ENCODE peak calls at places on chromosomes 6 and 20, in seven cellular contexts. One of them, this sample, is unnamed.
A peak's percentile ranks its signal among the peaks of the same experiment; 100 is the strongest.

GRCh38 chr6:91079939-91080338 is 493.1 kb upstream of the MAP3K7 start:
- DNase-seq in NCI-H2081: no peak
- DNase-seq in activated naive CD4-positive, alpha-beta T cell treated with anti-CD3 and anti-CD28 coated beads, Interleukin-2, amount 10 ng/mL, durations not matched to agents 7 days and 5 days: no peak
- DNase-seq in stimulated activated CD4-positive, alpha-beta T cell treated with anti-CD3 and anti-CD28 coated beads, Interleukin-4, amount 100 ng/mL, for 48 hours: no peak
- DNase-seq in fibroblast of the conjunctiva: no peak
- DNase-seq in activated CD4-positive, CD25-positive, alpha-beta regulatory T cell treated with anti-CD3 and anti-CD28 coated beads, Interleukin-2, amount 50 U/mL, for 72 hours: no peak
- DNase-seq in B cell: no peak
- DNase-seq in this sample: no peak

GRCh38 chr6:106084106-106084963 is 1.8 kb upstream of the PRDM1 start:
- DNase-seq in NCI-H2081: peak; percentile 7
- DNase-seq in activated CD4-positive, CD25-positive, alpha-beta regulatory T cell treated with anti-CD3 and anti-CD28 coated beads, Interleukin-2, amount 50 U/mL, for 72 hours: no peak
- DNase-seq in fibroblast of the conjunctiva: peak; percentile 72
- DNase-seq in stimulated activated CD4-positive, alpha-beta T cell treated with anti-CD3 and anti-CD28 coated beads, Interleukin-4, amount 100 ng/mL, for 48 hours: no peak
- DNase-seq in B cell: peak; percentile 59
- DNase-seq in activated naive CD4-positive, alpha-beta T cell treated with anti-CD3 and anti-CD28 coated beads, Interleukin-2, amount 10 ng/mL, durations not matched to agents 7 days and 5 days: no peak
- DNase-seq in this sample: peak; percentile 21

GRCh38 chr6:9851541-9852380 is 563.1 kb downstream of the TFAP2A start:
- DNase-seq in stimulated activated CD4-positive, alpha-beta T cell treated with anti-CD3 and anti-CD28 coated beads, Interleukin-4, amount 100 ng/mL, for 48 hours: no peak
- DNase-seq in activated naive CD4-positive, alpha-beta T cell treated with anti-CD3 and anti-CD28 coated beads, Interleukin-2, amount 10 ng/mL, durations not matched to agents 7 days and 5 days: no peak
- DNase-seq in B cell: no peak
- DNase-seq in NCI-H2081: no peak
- DNase-seq in activated CD4-positive, CD25-positive, alpha-beta regulatory T cell treated with anti-CD3 and anti-CD28 coated beads, Interleukin-2, amount 50 U/mL, for 72 hours: no peak
- DNase-seq in fibroblast of the conjunctiva: no peak
- DNase-seq in this sample: no peak

GRCh38 chr20:44552950-44553908 is 29.1 kb upstream of the PKIG start:
- DNase-seq in stimulated activated CD4-positive, alpha-beta T cell treated with anti-CD3 and anti-CD28 coated beads, Interleukin-4, amount 100 ng/mL, for 48 hours: no peak
- DNase-seq in NCI-H2081: no peak
- DNase-seq in fibroblast of the conjunctiva: peak; percentile 67
- DNase-seq in activated CD4-positive, CD25-positive, alpha-beta regulatory T cell treated with anti-CD3 and anti-CD28 coated beads, Interleukin-2, amount 50 U/mL, for 72 hours: no peak
- DNase-seq in activated naive CD4-positive, alpha-beta T cell treated with anti-CD3 and anti-CD28 coated beads, Interleukin-2, amount 10 ng/mL, durations not matched to agents 7 days and 5 days: no peak
- DNase-seq in B cell: no peak
- DNase-seq in this sample: no peak

GRCh38 chr6:143346004-143346403 is 104.5 kb downstream of the ADAT2 start:
- DNase-seq in activated naive CD4-positive, alpha-beta T cell treated with anti-CD3 and anti-CD28 coated beads, Interleukin-2, amount 10 ng/mL, durations not matched to agents 7 days and 5 days: no peak
- DNase-seq in fibroblast of the conjunctiva: no peak
- DNase-seq in activated CD4-positive, CD25-positive, alpha-beta regulatory T cell treated with anti-CD3 and anti-CD28 coated beads, Interleukin-2, amount 50 U/mL, for 72 hours: no peak
- DNase-seq in stimulated activated CD4-positive, alpha-beta T cell treated with anti-CD3 and anti-CD28 coated beads, Interleukin-4, amount 100 ng/mL, for 48 hours: no peak
- DNase-seq in B cell: no peak
- DNase-seq in NCI-H2081: no peak
- DNase-seq in this sample: no peak

GRCh38 chr6:3291346-3291745 is 32.6 kb downstream of the PSMG4 start:
- DNase-seq in B cell: no peak
- DNase-seq in activated naive CD4-positive, alpha-beta T cell treated with anti-CD3 and anti-CD28 coated beads, Interleukin-2, amount 10 ng/mL, durations not matched to agents 7 days and 5 days: peak; percentile 1
- DNase-seq in stimulated activated CD4-positive, alpha-beta T cell treated with anti-CD3 and anti-CD28 coated beads, Interleukin-4, amount 100 ng/mL, for 48 hours: no peak
- DNase-seq in NCI-H2081: no peak
- DNase-seq in activated CD4-positive, CD25-positive, alpha-beta regulatory T cell treated with anti-CD3 and anti-CD28 coated beads, Interleukin-2, amount 50 U/mL, for 72 hours: no peak
- DNase-seq in fibroblast of the conjunctiva: no peak
- DNase-seq in this sample: no peak

GRCh38 chr20:11807070-11807741 is 110.5 kb upstream of the BTBD3 start:
- DNase-seq in fibroblast of the conjunctiva: peak; percentile 66
- DNase-seq in B cell: no peak
- DNase-seq in activated CD4-positive, CD25-positive, alpha-beta regulatory T cell treated with anti-CD3 and anti-CD28 coated beads, Interleukin-2, amount 50 U/mL, for 72 hours: no peak
- DNase-seq in activated naive CD4-positive, alpha-beta T cell treated with anti-CD3 and anti-CD28 coated beads, Interleukin-2, amount 10 ng/mL, durations not matched to agents 7 days and 5 days: no peak
- DNase-seq in NCI-H2081: no peak
- DNase-seq in stimulated activated CD4-positive, alpha-beta T cell treated with anti-CD3 and anti-CD28 coated beads, Interleukin-4, amount 100 ng/mL, for 48 hours: no peak
- DNase-seq in this sample: no peak

GRCh38 chr20:40361916-40362315 is 327.1 kb downstream of the MAFB start:
- DNase-seq in stimulated activated CD4-positive, alpha-beta T cell treated with anti-CD3 and anti-CD28 coated beads, Interleukin-4, amount 100 ng/mL, for 48 hours: no peak
- DNase-seq in activated CD4-positive, CD25-positive, alpha-beta regulatory T cell treated with anti-CD3 and anti-CD28 coated beads, Interleukin-2, amount 50 U/mL, for 72 hours: no peak
- DNase-seq in B cell: no peak
- DNase-seq in activated naive CD4-positive, alpha-beta T cell treated with anti-CD3 and anti-CD28 coated beads, Interleukin-2, amount 10 ng/mL, durations not matched to agents 7 days and 5 days: no peak
- DNase-seq in fibroblast of the conjunctiva: no peak
- DNase-seq in NCI-H2081: no peak
- DNase-seq in this sample: no peak

GRCh38 chr6:99545442-99545841 is 23.0 kb downstream of the CCNC start:
- DNase-seq in fibroblast of the conjunctiva: no peak
- DNase-seq in B cell: no peak
- DNase-seq in NCI-H2081: no peak
- DNase-seq in activated CD4-positive, CD25-positive, alpha-beta regulatory T cell treated with anti-CD3 and anti-CD28 coated beads, Interleukin-2, amount 50 U/mL, for 72 hours: no peak
- DNase-seq in activated naive CD4-positive, alpha-beta T cell treated with anti-CD3 and anti-CD28 coated beads, Interleukin-2, amount 10 ng/mL, durations not matched to agents 7 days and 5 days: no peak
- DNase-seq in stimulated activated CD4-positive, alpha-beta T cell treated with anti-CD3 and anti-CD28 coated beads, Interleukin-4, amount 100 ng/mL, for 48 hours: no peak
- DNase-seq in this sample: no peak

GRCh38 chr20:35821807-35822242 is 50.0 kb downstream of the PHF20 start:
- DNase-seq in activated naive CD4-positive, alpha-beta T cell treated with anti-CD3 and anti-CD28 coated beads, Interleukin-2, amount 10 ng/mL, durations not matched to agents 7 days and 5 days: no peak
- DNase-seq in stimulated activated CD4-positive, alpha-beta T cell treated with anti-CD3 and anti-CD28 coated beads, Interleukin-4, amount 100 ng/mL, for 48 hours: no peak
- DNase-seq in B cell: no peak
- DNase-seq in NCI-H2081: no peak
- DNase-seq in activated CD4-positive, CD25-positive, alpha-beta regulatory T cell treated with anti-CD3 and anti-CD28 coated beads, Interleukin-2, amount 50 U/mL, for 72 hours: no peak
- DNase-seq in fibroblast of the conjunctiva: no peak
- DNase-seq in this sample: no peak

GRCh38 chr6:114934079-114934478 is 591.3 kb upstream of the HS3ST5 start:
- DNase-seq in B cell: no peak
- DNase-seq in fibroblast of the conjunctiva: no peak
- DNase-seq in activated CD4-positive, CD25-positive, alpha-beta regulatory T cell treated with anti-CD3 and anti-CD28 coated beads, Interleukin-2, amount 50 U/mL, for 72 hours: no peak
- DNase-seq in activated naive CD4-positive, alpha-beta T cell treated with anti-CD3 and anti-CD28 coated beads, Interleukin-2, amount 10 ng/mL, durations not matched to agents 7 days and 5 days: no peak
- DNase-seq in stimulated activated CD4-positive, alpha-beta T cell treated with anti-CD3 and anti-CD28 coated beads, Interleukin-4, amount 100 ng/mL, for 48 hours: no peak
- DNase-seq in NCI-H2081: no peak
- DNase-seq in this sample: no peak

GRCh38 chr6:110934499-110934898 is 24.0 kb upstream of the GTF3C6 start:
- DNase-seq in activated naive CD4-positive, alpha-beta T cell treated with anti-CD3 and anti-CD28 coated beads, Interleukin-2, amount 10 ng/mL, durations not matched to agents 7 days and 5 days: no peak
- DNase-seq in stimulated activated CD4-positive, alpha-beta T cell treated with anti-CD3 and anti-CD28 coated beads, Interleukin-4, amount 100 ng/mL, for 48 hours: no peak
- DNase-seq in fibroblast of the conjunctiva: no peak
- DNase-seq in B cell: no peak
- DNase-seq in activated CD4-positive, CD25-positive, alpha-beta regulatory T cell treated with anti-CD3 and anti-CD28 coated beads, Interleukin-2, amount 50 U/mL, for 72 hours: no peak
- DNase-seq in NCI-H2081: no peak
- DNase-seq in this sample: no peak

GRCh38 chr20:22717466-22717865 is 133.1 kb upstream of the FOXA2 start:
- DNase-seq in B cell: no peak
- DNase-seq in stimulated activated CD4-positive, alpha-beta T cell treated with anti-CD3 and anti-CD28 coated beads, Interleukin-4, amount 100 ng/mL, for 48 hours: no peak
- DNase-seq in NCI-H2081: no peak
- DNase-seq in activated CD4-positive, CD25-positive, alpha-beta regulatory T cell treated with anti-CD3 and anti-CD28 coated beads, Interleukin-2, amount 50 U/mL, for 72 hours: no peak
- DNase-seq in activated naive CD4-positive, alpha-beta T cell treated with anti-CD3 and anti-CD28 coated beads, Interleukin-2, amount 10 ng/mL, durations not matched to agents 7 days and 5 days: no peak
- DNase-seq in fibroblast of the conjunctiva: no peak
- DNase-seq in this sample: no peak

GRCh38 chr20:17936791-17937687 is 31.6 kb downstream of the SNX5 start:
- DNase-seq in B cell: no peak
- DNase-seq in stimulated activated CD4-positive, alpha-beta T cell treated with anti-CD3 and anti-CD28 coated beads, Interleukin-4, amount 100 ng/mL, for 48 hours: no peak
- DNase-seq in activated naive CD4-positive, alpha-beta T cell treated with anti-CD3 and anti-CD28 coated beads, Interleukin-2, amount 10 ng/mL, durations not matched to agents 7 days and 5 days: no peak
- DNase-seq in activated CD4-positive, CD25-positive, alpha-beta regulatory T cell treated with anti-CD3 and anti-CD28 coated beads, Interleukin-2, amount 50 U/mL, for 72 hours: no peak
- DNase-seq in fibroblast of the conjunctiva: no peak
- DNase-seq in NCI-H2081: no peak
- DNase-seq in this sample: no peak

GRCh38 chr6:41271901-41272395 is 14.5 kb downstream of the TREM1 start:
- DNase-seq in stimulated activated CD4-positive, alpha-beta T cell treated with anti-CD3 and anti-CD28 coated beads, Interleukin-4, amount 100 ng/mL, for 48 hours: no peak
- DNase-seq in fibroblast of the conjunctiva: no peak
- DNase-seq in NCI-H2081: no peak
- DNase-seq in activated CD4-positive, CD25-positive, alpha-beta regulatory T cell treated with anti-CD3 and anti-CD28 coated beads, Interleukin-2, amount 50 U/mL, for 72 hours: no peak
- DNase-seq in B cell: no peak
- DNase-seq in activated naive CD4-positive, alpha-beta T cell treated with anti-CD3 and anti-CD28 coated beads, Interleukin-2, amount 10 ng/mL, durations not matched to agents 7 days and 5 days: peak; percentile 41
- DNase-seq in this sample: no peak

GRCh38 chr20:36614781-36615557 is 9.4 kb downstream of the RAB5IF start:
- DNase-seq in B cell: no peak
- DNase-seq in fibroblast of the conjunctiva: no peak
- DNase-seq in NCI-H2081: no peak
- DNase-seq in stimulated activated CD4-positive, alpha-beta T cell treated with anti-CD3 and anti-CD28 coated beads, Interleukin-4, amount 100 ng/mL, for 48 hours: no peak
- DNase-seq in activated naive CD4-positive, alpha-beta T cell treated with anti-CD3 and anti-CD28 coated beads, Interleukin-2, amount 10 ng/mL, durations not matched to agents 7 days and 5 days: no peak
- DNase-seq in activated CD4-positive, CD25-positive, alpha-beta regulatory T cell treated with anti-CD3 and anti-CD28 coated beads, Interleukin-2, amount 50 U/mL, for 72 hours: no peak
- DNase-seq in this sample: no peak

GRCh38 chr6:28922841-28923317 is 906 bp downstream of the TRIM27 start:
- DNase-seq in B cell: peak; percentile 52
- DNase-seq in activated naive CD4-positive, alpha-beta T cell treated with anti-CD3 and anti-CD28 coated beads, Interleukin-2, amount 10 ng/mL, durations not matched to agents 7 days and 5 days: peak; percentile 61
- DNase-seq in NCI-H2081: no peak
- DNase-seq in activated CD4-positive, CD25-positive, alpha-beta regulatory T cell treated with anti-CD3 and anti-CD28 coated beads, Interleukin-2, amount 50 U/mL, for 72 hours: peak; percentile 58
- DNase-seq in stimulated activated CD4-positive, alpha-beta T cell treated with anti-CD3 and anti-CD28 coated beads, Interleukin-4, amount 100 ng/mL, for 48 hours: no peak
- DNase-seq in fibroblast of the conjunctiva: no peak
- DNase-seq in this sample: no peak

GRCh38 chr6:145238787-145239186 is 496.5 kb downstream of the EPM2A start:
- DNase-seq in activated naive CD4-positive, alpha-beta T cell treated with anti-CD3 and anti-CD28 coated beads, Interleukin-2, amount 10 ng/mL, durations not matched to agents 7 days and 5 days: no peak
- DNase-seq in stimulated activated CD4-positive, alpha-beta T cell treated with anti-CD3 and anti-CD28 coated beads, Interleukin-4, amount 100 ng/mL, for 48 hours: no peak
- DNase-seq in fibroblast of the conjunctiva: no peak
- DNase-seq in activated CD4-positive, CD25-positive, alpha-beta regulatory T cell treated with anti-CD3 and anti-CD28 coated beads, Interleukin-2, amount 50 U/mL, for 72 hours: no peak
- DNase-seq in NCI-H2081: no peak
- DNase-seq in B cell: no peak
- DNase-seq in this sample: no peak

GRCh38 chr20:34001378-34001777 is 7.7 kb downstream of the RALY start:
- DNase-seq in B cell: no peak
- DNase-seq in stimulated activated CD4-positive, alpha-beta T cell treated with anti-CD3 and anti-CD28 coated beads, Interleukin-4, amount 100 ng/mL, for 48 hours: no peak
- DNase-seq in fibroblast of the conjunctiva: no peak
- DNase-seq in activated CD4-positive, CD25-positive, alpha-beta regulatory T cell treated with anti-CD3 and anti-CD28 coated beads, Interleukin-2, amount 50 U/mL, for 72 hours: no peak
- DNase-seq in NCI-H2081: no peak
- DNase-seq in activated naive CD4-positive, alpha-beta T cell treated with anti-CD3 and anti-CD28 coated beads, Interleukin-2, amount 10 ng/mL, durations not matched to agents 7 days and 5 days: no peak
- DNase-seq in this sample: no peak

GRCh38 chr6:170374571-170375444 is 68.2 kb downstream of the FAM120B start:
- DNase-seq in activated CD4-positive, CD25-positive, alpha-beta regulatory T cell treated with anti-CD3 and anti-CD28 coated beads, Interleukin-2, amount 50 U/mL, for 72 hours: no peak
- DNase-seq in B cell: no peak
- DNase-seq in activated naive CD4-positive, alpha-beta T cell treated with anti-CD3 and anti-CD28 coated beads, Interleukin-2, amount 10 ng/mL, durations not matched to agents 7 days and 5 days: no peak
- DNase-seq in NCI-H2081: no peak
- DNase-seq in stimulated activated CD4-positive, alpha-beta T cell treated with anti-CD3 and anti-CD28 coated beads, Interleukin-4, amount 100 ng/mL, for 48 hours: no peak
- DNase-seq in fibroblast of the conjunctiva: no peak
- DNase-seq in this sample: no peak

GRCh38 chr6:13479206-13479797 is 8.1 kb downstream of the GFOD1 start:
- DNase-seq in activated CD4-positive, CD25-positive, alpha-beta regulatory T cell treated with anti-CD3 and anti-CD28 coated beads, Interleukin-2, amount 50 U/mL, for 72 hours: no peak
- DNase-seq in activated naive CD4-positive, alpha-beta T cell treated with anti-CD3 and anti-CD28 coated beads, Interleukin-2, amount 10 ng/mL, durations not matched to agents 7 days and 5 days: no peak
- DNase-seq in NCI-H2081: no peak
- DNase-seq in B cell: no peak
- DNase-seq in fibroblast of the conjunctiva: no peak
- DNase-seq in stimulated activated CD4-positive, alpha-beta T cell treated with anti-CD3 and anti-CD28 coated beads, Interleukin-4, amount 100 ng/mL, for 48 hours: no peak
- DNase-seq in this sample: no peak

GRCh38 chr20:54284928-54285704 is 77.2 kb downstream of the PFDN4 start:
- DNase-seq in NCI-H2081: no peak
- DNase-seq in fibroblast of the conjunctiva: no peak
- DNase-seq in activated CD4-positive, CD25-positive, alpha-beta regulatory T cell treated with anti-CD3 and anti-CD28 coated beads, Interleukin-2, amount 50 U/mL, for 72 hours: no peak
- DNase-seq in B cell: no peak
- DNase-seq in activated naive CD4-positive, alpha-beta T cell treated with anti-CD3 and anti-CD28 coated beads, Interleukin-2, amount 10 ng/mL, durations not matched to agents 7 days and 5 days: no peak
- DNase-seq in stimulated activated CD4-positive, alpha-beta T cell treated with anti-CD3 and anti-CD28 coated beads, Interleukin-4, amount 100 ng/mL, for 48 hours: no peak
- DNase-seq in this sample: no peak

GRCh38 chr20:48703107-48703506 is 124.7 kb downstream of the PREX1 start:
- DNase-seq in B cell: no peak
- DNase-seq in NCI-H2081: no peak
- DNase-seq in fibroblast of the conjunctiva: no peak
- DNase-seq in activated CD4-positive, CD25-positive, alpha-beta regulatory T cell treated with anti-CD3 and anti-CD28 coated beads, Interleukin-2, amount 50 U/mL, for 72 hours: no peak
- DNase-seq in stimulated activated CD4-positive, alpha-beta T cell treated with anti-CD3 and anti-CD28 coated beads, Interleukin-4, amount 100 ng/mL, for 48 hours: no peak
- DNase-seq in activated naive CD4-positive, alpha-beta T cell treated with anti-CD3 and anti-CD28 coated beads, Interleukin-2, amount 10 ng/mL, durations not matched to agents 7 days and 5 days: no peak
- DNase-seq in this sample: no peak

GRCh38 chr6:71288228-71289038 is at the start of gene OGFRL1:
- DNase-seq in activated naive CD4-positive, alpha-beta T cell treated with anti-CD3 and anti-CD28 coated beads, Interleukin-2, amount 10 ng/mL, durations not matched to agents 7 days and 5 days: peak; percentile 81
- DNase-seq in stimulated activated CD4-positive, alpha-beta T cell treated with anti-CD3 and anti-CD28 coated beads, Interleukin-4, amount 100 ng/mL, for 48 hours: peak; percentile 35
- DNase-seq in B cell: peak; percentile 96
- DNase-seq in NCI-H2081: peak; percentile 74
- DNase-seq in fibroblast of the conjunctiva: peak; percentile 37
- DNase-seq in activated CD4-positive, CD25-positive, alpha-beta regulatory T cell treated with anti-CD3 and anti-CD28 coated beads, Interleukin-2, amount 50 U/mL, for 72 hours: peak; percentile 67
- DNase-seq in this sample: peak; percentile 62

This sample was measured in NCI-H1930.